ENCODE peak calls at places on chromosomes 5 and 9, in four cellular contexts. One of them, this sample, is unnamed.

GRCh38 chr5:89083791-89084190 is 200.8 kb upstream of the MEF2C start:
- DNase-seq in stomach: no peak
- DNase-seq in effector memory CD4-positive, alpha-beta T cell: no peak
- DNase-seq in IMR-90: peak; percentile 42
- DNase-seq in this sample: no peak

GRCh38 chr5:154352960-154353548 is 92.7 kb upstream of the SAP30L start:
- DNase-seq in stomach: no peak
- DNase-seq in effector memory CD4-positive, alpha-beta T cell: no peak
- DNase-seq in IMR-90: no peak
- DNase-seq in this sample: no peak

GRCh38 chr9:15277400-15278137 is 29.4 kb downstream of the TTC39B start:
- DNase-seq in stomach: no peak
- DNase-seq in effector memory CD4-positive, alpha-beta T cell: no peak
- DNase-seq in IMR-90: peak; percentile 25
- DNase-seq in this sample: no peak

GRCh38 chr9:32423371-32423770 is 38.9 kb downstream of the ACO1 start:
- DNase-seq in stomach: no peak
- DNase-seq in effector memory CD4-positive, alpha-beta T cell: no peak
- DNase-seq in IMR-90: peak; percentile 90
- DNase-seq in this sample: no peak

GRCh38 chr9:127050581-127050980 is 71.9 kb downstream of the ANGPTL2 start:
- DNase-seq in stomach: no peak
- DNase-seq in effector memory CD4-positive, alpha-beta T cell: no peak
- DNase-seq in IMR-90: no peak
- DNase-seq in this sample: no peak

GRCh38 chr5:107519900-107520354 is 150.8 kb downstream of the EFNA5 start:
- DNase-seq in stomach: no peak
- DNase-seq in effector memory CD4-positive, alpha-beta T cell: no peak
- DNase-seq in IMR-90: peak; percentile 12
- DNase-seq in this sample: peak; percentile 49

GRCh38 chr9:116149844-116150243 is 3.7 kb upstream of the PAPPA start:
- DNase-seq in stomach: peak; percentile 49
- DNase-seq in effector memory CD4-positive, alpha-beta T cell: no peak
- DNase-seq in IMR-90: no peak
- DNase-seq in this sample: no peak

GRCh38 chr9:129841071-129841470 is 5.8 kb downstream of the USP20 start:
- DNase-seq in stomach: no peak
- DNase-seq in effector memory CD4-positive, alpha-beta T cell: no peak
- DNase-seq in IMR-90: no peak
- DNase-seq in this sample: no peak

GRCh38 chr5:1784197-1785050 is 15.2 kb downstream of the MRPL36 start:
- DNase-seq in stomach: no peak
- DNase-seq in effector memory CD4-positive, alpha-beta T cell: no peak
- DNase-seq in IMR-90: no peak
- DNase-seq in this sample: no peak

GRCh38 chr9:127974769-127975261 is 6.0 kb downstream of the EEIG1 start:
- DNase-seq in stomach: no peak
- DNase-seq in effector memory CD4-positive, alpha-beta T cell: no peak
- DNase-seq in IMR-90: no peak
- DNase-seq in this sample: no peak

GRCh38 chr5:10460252-10460906 is 18.7 kb downstream of the ROPN1L start:
- DNase-seq in stomach: peak; percentile 70
- DNase-seq in effector memory CD4-positive, alpha-beta T cell: no peak
- DNase-seq in IMR-90: no peak
- DNase-seq in this sample: no peak

GRCh38 chr5:144691936-144692335 is 521.3 kb downstream of the KCTD16 start:
- DNase-seq in stomach: no peak
- DNase-seq in effector memory CD4-positive, alpha-beta T cell: no peak
- DNase-seq in IMR-90: peak; percentile 1
- DNase-seq in this sample: no peak
- H3K27ac ChIP-seq in stomach: no peak overlapping the region
- H3K27ac ChIP-seq in effector memory CD4-positive, alpha-beta T cell: no peak overlapping the region
- H3K27ac ChIP-seq in IMR-90: no peak overlapping the region
- H3K27ac ChIP-seq in this sample: no peak overlapping the region

GRCh38 chr5:14871084-14871572 is 450 bp downstream of the ANKH start:
- DNase-seq in stomach: no peak
- DNase-seq in effector memory CD4-positive, alpha-beta T cell: no peak
- DNase-seq in IMR-90: no peak
- DNase-seq in this sample: no peak
- H3K27ac ChIP-seq in stomach: peak overlapping the region; percentile 94
- H3K27ac ChIP-seq in effector memory CD4-positive, alpha-beta T cell: peak overlapping the region; percentile 69
- H3K27ac ChIP-seq in IMR-90: peak overlapping the region; percentile 89
- H3K27ac ChIP-seq in this sample: peak overlapping the region; percentile 65

GRCh38 chr9:89874351-89875321 is 269.8 kb downstream of the GADD45G start:
- DNase-seq in stomach: peak; percentile 26
- DNase-seq in effector memory CD4-positive, alpha-beta T cell: no peak
- DNase-seq in IMR-90: no peak
- DNase-seq in this sample: peak; percentile 27
- H3K27ac ChIP-seq in stomach: peak overlapping the region; percentile 51
- H3K27ac ChIP-seq in effector memory CD4-positive, alpha-beta T cell: no peak overlapping the region
- H3K27ac ChIP-seq in IMR-90: no peak overlapping the region
- H3K27ac ChIP-seq in this sample: no peak overlapping the region

GRCh38 chr5:125412051-125412560 is 665.7 kb upstream of the ZNF608 start:
- DNase-seq in stomach: no peak
- DNase-seq in effector memory CD4-positive, alpha-beta T cell: no peak
- DNase-seq in IMR-90: no peak
- DNase-seq in this sample: no peak

GRCh38 chr5:125411163-125412050 is 665.0 kb upstream of the ZNF608 start:
- DNase-seq in stomach: peak; percentile 34
- DNase-seq in effector memory CD4-positive, alpha-beta T cell: no peak
- DNase-seq in IMR-90: peak; percentile 39
- DNase-seq in this sample: no peak

GRCh38 chr5:125410501-125411162 is 664.2 kb upstream of the ZNF608 start:
- DNase-seq in stomach: no peak
- DNase-seq in effector memory CD4-positive, alpha-beta T cell: no peak
- DNase-seq in IMR-90: peak; percentile 67
- DNase-seq in this sample: no peak

GRCh38 chr5:125413861-125414260 is 667.4 kb upstream of the ZNF608 start:
- DNase-seq in stomach: no peak
- DNase-seq in effector memory CD4-positive, alpha-beta T cell: no peak
- DNase-seq in IMR-90: no peak
- DNase-seq in this sample: no peak

DNA sequence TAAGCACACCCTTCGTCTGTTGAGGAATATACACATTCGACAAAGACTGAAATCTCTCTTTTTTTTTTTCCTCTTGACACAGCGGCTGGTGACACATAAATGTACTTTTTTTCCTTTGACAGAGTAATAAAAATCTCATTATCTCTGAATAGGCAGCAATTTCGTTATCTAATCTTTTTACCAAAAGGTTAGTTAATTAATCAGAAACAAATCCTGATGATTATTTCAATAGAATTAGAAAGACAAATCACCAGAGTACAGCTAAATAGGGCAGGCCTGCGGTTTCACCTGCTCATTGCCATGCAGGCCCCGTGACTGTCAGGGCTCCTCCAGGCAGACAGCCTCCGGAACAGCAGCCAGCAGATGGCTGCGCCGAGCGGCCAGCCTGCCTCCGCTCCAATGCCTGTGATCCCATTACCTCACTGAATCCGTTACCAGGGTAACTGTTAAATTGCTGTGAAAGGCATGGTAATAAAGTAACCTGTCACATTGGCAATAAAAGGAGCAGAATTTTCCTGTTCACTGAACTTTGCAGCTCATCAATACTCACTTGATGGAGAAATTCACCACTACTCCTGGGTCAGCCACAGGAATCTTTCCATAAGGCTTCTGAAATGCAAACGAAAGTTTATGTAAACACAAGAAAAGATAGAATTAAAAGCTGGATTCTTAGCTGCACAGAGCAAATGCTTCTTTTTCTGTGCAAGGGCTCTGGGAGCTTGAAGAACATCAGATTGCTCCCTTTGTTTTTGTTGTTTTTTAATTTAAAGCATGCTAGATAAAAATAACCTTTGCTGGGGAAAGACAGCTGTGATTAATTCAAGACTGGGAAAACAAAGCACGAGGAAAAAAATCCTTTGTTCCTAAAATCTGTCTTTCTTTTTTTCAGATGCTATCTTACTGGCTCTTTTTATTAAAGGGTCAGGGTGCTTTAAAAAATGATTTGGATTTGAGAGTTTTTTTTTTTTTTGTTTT is 666.4 kb upstream of the ZNF608 start:
- DNase-seq in stomach: peak; percentile 81
- DNase-seq in effector memory CD4-positive, alpha-beta T cell: no peak
- DNase-seq in IMR-90: peak; percentile 91
- DNase-seq in this sample: no peak
- H3K27ac ChIP-seq in stomach: peak overlapping the region; percentile 77
- H3K27ac ChIP-seq in effector memory CD4-positive, alpha-beta T cell: no peak overlapping the region
- H3K27ac ChIP-seq in IMR-90: no peak overlapping the region
- H3K27ac ChIP-seq in this sample: peak overlapping the region; percentile 96

GRCh38 chr5:181207214-181207959 is 2.4 kb upstream of the TRIM7 start:
- DNase-seq in stomach: peak; percentile 76
- DNase-seq in effector memory CD4-positive, alpha-beta T cell: peak; percentile 61
- DNase-seq in IMR-90: peak; percentile 93
- DNase-seq in this sample: no peak
- H3K27ac ChIP-seq in stomach: peak overlapping the region; percentile 75
- H3K27ac ChIP-seq in effector memory CD4-positive, alpha-beta T cell: peak overlapping the region; percentile 19
- H3K27ac ChIP-seq in IMR-90: peak overlapping the region; percentile 42
- H3K27ac ChIP-seq in this sample: peak overlapping the region; percentile 83

GRCh38 chr9:132648685-132649084 is 21.1 kb downstream of the DDX31 start:
- DNase-seq in stomach: no peak
- DNase-seq in effector memory CD4-positive, alpha-beta T cell: no peak
- DNase-seq in IMR-90: no peak
- DNase-seq in this sample: no peak
- H3K27ac ChIP-seq in stomach: no peak overlapping the region
- H3K27ac ChIP-seq in effector memory CD4-positive, alpha-beta T cell: no peak overlapping the region
- H3K27ac ChIP-seq in IMR-90: no peak overlapping the region
- H3K27ac ChIP-seq in this sample: no peak overlapping the region

GRCh38 chr9:92046676-92047075 is 68.5 kb downstream of the SPTLC1 start:
- DNase-seq in stomach: no peak
- DNase-seq in effector memory CD4-positive, alpha-beta T cell: no peak
- DNase-seq in IMR-90: peak; percentile 8
- DNase-seq in this sample: no peak
- H3K27ac ChIP-seq in stomach: peak overlapping the region; percentile 19
- H3K27ac ChIP-seq in effector memory CD4-positive, alpha-beta T cell: no peak overlapping the region
- H3K27ac ChIP-seq in IMR-90: peak overlapping the region; percentile 42
- H3K27ac ChIP-seq in this sample: no peak overlapping the region

DNA sequence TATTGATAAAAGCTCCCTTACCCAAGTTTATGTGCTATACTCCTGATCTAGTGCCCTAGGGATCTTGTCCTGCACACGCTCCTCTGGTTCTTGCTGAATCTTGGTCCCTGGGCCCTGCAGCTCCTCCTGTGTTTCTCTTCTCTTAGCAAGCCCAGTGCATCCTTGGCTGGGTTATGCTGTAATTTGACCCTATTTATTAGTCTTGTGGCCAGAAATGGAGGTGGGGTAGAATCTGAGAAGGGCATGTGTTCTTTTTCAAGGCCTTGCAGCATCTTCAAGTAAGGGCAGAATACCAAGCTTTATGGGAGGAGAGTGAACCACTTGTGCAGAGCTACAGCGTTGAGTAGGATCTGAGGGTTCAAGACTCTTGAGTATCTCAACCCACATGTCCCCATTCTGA is 366.8 kb downstream of the FAM170A start:
- DNase-seq in stomach: no peak
- DNase-seq in effector memory CD4-positive, alpha-beta T cell: no peak
- DNase-seq in IMR-90: peak; percentile 41
- DNase-seq in this sample: no peak
- H3K27ac ChIP-seq in stomach: no peak overlapping the region
- H3K27ac ChIP-seq in effector memory CD4-positive, alpha-beta T cell: no peak overlapping the region
- H3K27ac ChIP-seq in IMR-90: no peak overlapping the region
- H3K27ac ChIP-seq in this sample: no peak overlapping the region

This sample was measured in epithelial cell of prostate.